ENCODE peak calls at places on chromosomes 7 and 10, in seven cellular contexts. X is sigmoid colon, S is uterus, U is adrenal gland, I is A549, K is spleen, W is lower leg skin. C is an unnamed sample.

GRCh38 chr10:29600821-29601220 is 34.0 kb downstream of the SVIL start:
- DNase-seq in X (no peak), S (no peak), U (no peak), I (no peak), K (no peak), W (peak), C (no peak)

GRCh38 chr7:25846722-25847121 is 305.3 kb upstream of the NFE2L3 start:
- DNase-seq in X (peak), S (peak), U (peak), I (no peak), K (no peak), W (peak), C (peak)

GRCh38 chr10:72081210-72081609 is 7.1 kb downstream of the SPOCK2 start:
- DNase-seq in X (peak), S (no peak), U (no peak), I (no peak), K (no peak), W (peak), C (no peak)

GRCh38 chr7:398888-399287 is 108.9 kb downstream of the FOXL3 start:
- DNase-seq in X (no peak), S (no peak), U (no peak), I (no peak), K (no peak), W (no peak), C (no peak)

GRCh38 chr10:50622497-50623298 is 1.1 kb downstream of the SGMS1 start:
- DNase-seq in X (peak), S (peak), U (peak), I (peak), K (peak), W (peak), C (peak)

GRCh38 chr7:41029072-41029492 is 673.8 kb downstream of the INHBA start:
- DNase-seq in X (no peak), S (no peak), U (peak), I (peak), K (no peak), W (no peak), C (no peak)

GRCh38 chr7:6226194-6226799 is 46.1 kb downstream of the CYTH3 start:
- DNase-seq in X (no peak), S (no peak), U (no peak), I (no peak), K (no peak), W (no peak), C (no peak)

GRCh38 chr7:126718419-126718818 is 534.3 kb downstream of the GRM8 start:
- DNase-seq in X (no peak), S (no peak), U (no peak), I (no peak), K (no peak), W (no peak), C (no peak)

GRCh38 chr7:73647725-73648592 is 19.7 kb upstream of the VPS37D start:
- DNase-seq in X (no peak), S (no peak), U (peak), I (peak), K (peak), W (no peak), C (no peak)

GRCh38 chr7:133618970-133619369 is 366.1 kb downstream of the EXOC4 start:
- DNase-seq in X (no peak), S (no peak), U (no peak), I (no peak), K (no peak), W (no peak), C (no peak)

GRCh38 chr10:128062331-128062730 is 63.9 kb downstream of the MKI67 start:
- DNase-seq in X (no peak), S (no peak), U (peak), I (no peak), K (peak), W (no peak), C (no peak)

GRCh38 chr10:988667-989545 is 672 bp downstream of the GTPBP4 start:
- DNase-seq in X (no peak), S (no peak), U (peak), I (peak), K (no peak), W (peak), C (no peak)

GRCh38 chr10:15784662-15785300 is 65.1 kb upstream of the ITGA8 start:
- DNase-seq in X (no peak), S (no peak), U (no peak), I (no peak), K (no peak), W (no peak), C (no peak)

GRCh38 chr7:64867863-64868440 is 35.1 kb upstream of the ZNF273 start:
- DNase-seq in X (no peak), S (no peak), U (no peak), I (no peak), K (no peak), W (no peak), C (no peak)

GRCh38 chr10:48587819-48588218 is 17.1 kb downstream of the ARHGAP22 start:
- DNase-seq in X (no peak), S (no peak), U (no peak), I (no peak), K (no peak), W (peak), C (no peak)

GRCh38 chr7:477626-478220 is 41.9 kb downstream of the PDGFA start:
- DNase-seq in X (peak), S (no peak), U (no peak), I (no peak), K (peak), W (no peak), C (no peak)

GRCh38 chr7:156473476-156474240 is 166.9 kb upstream of the RNF32 start:
- DNase-seq in X (no peak), S (no peak), U (peak), I (peak), K (no peak), W (peak), C (peak)

DNA sequence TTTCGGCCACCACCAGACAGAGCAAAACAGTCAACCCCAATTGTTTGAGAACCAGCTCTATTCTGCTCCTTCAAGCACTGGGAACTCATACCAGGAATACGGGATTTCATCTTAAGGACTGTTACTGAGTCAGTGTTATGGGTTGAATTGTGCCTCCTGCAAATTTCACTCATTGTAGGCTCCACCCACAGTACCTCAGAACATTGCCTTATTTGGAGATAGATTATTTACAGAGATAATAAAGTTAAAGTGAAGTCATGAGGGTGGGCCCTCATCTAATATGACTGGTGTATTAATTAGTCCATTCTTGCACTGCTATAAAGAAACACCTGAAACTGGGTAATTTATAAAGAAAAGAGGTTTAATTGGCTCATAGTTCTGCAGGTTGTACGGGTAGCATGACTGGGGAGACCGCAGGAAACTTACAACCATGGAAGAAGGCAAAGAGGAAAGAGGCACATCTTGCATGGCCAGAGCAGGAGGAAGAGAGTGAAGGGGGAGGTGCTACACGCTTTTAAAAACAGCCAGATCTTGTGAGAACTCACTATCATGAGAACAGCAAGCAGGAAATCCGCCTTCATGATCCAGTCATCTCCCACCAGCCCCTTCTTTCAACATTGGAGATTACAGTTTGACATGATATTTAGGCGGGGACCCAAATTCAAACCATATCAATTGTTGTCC is 14.3 kb upstream of the ZNF248 start:
- DNase-seq in X (no peak), S (no peak), U (no peak), I (no peak), K (no peak), W (no peak), C (no peak)
- TF ChIP-seq POLR2A in X (no peak), S (no peak), U (no peak), I (no peak), K (no peak), W (no peak), C (no peak)

GRCh38 chr7:18706648-18707047 is 211.1 kb downstream of the HDAC9 start:
- DNase-seq in X (no peak), S (no peak), U (no peak), I (no peak), K (no peak), W (no peak), C (no peak)
- TF ChIP-seq POLR2A in X (no peak), S (no peak), U (no peak), I (no peak), K (no peak), W (no peak), C (no peak)

GRCh38 chr7:2017914-2018785 is 214.6 kb downstream of the MAD1L1 start:
- DNase-seq in X (peak), S (no peak), U (no peak), I (no peak), K (peak), W (peak), C (no peak)

GRCh38 chr7:2017483-2017891 is 215.3 kb downstream of the MAD1L1 start:
- DNase-seq in X (peak), S (no peak), U (no peak), I (no peak), K (no peak), W (peak), C (no peak)

GRCh38 chr7:2018786-2019692 is 213.7 kb downstream of the MAD1L1 start:
- DNase-seq in X (peak), S (peak), U (peak), I (no peak), K (peak), W (no peak), C (no peak)

GRCh38 chr7:2022021-2022409 is 210.7 kb downstream of the MAD1L1 start:
- DNase-seq in X (no peak), S (no peak), U (no peak), I (no peak), K (peak), W (no peak), C (no peak)

DNA sequence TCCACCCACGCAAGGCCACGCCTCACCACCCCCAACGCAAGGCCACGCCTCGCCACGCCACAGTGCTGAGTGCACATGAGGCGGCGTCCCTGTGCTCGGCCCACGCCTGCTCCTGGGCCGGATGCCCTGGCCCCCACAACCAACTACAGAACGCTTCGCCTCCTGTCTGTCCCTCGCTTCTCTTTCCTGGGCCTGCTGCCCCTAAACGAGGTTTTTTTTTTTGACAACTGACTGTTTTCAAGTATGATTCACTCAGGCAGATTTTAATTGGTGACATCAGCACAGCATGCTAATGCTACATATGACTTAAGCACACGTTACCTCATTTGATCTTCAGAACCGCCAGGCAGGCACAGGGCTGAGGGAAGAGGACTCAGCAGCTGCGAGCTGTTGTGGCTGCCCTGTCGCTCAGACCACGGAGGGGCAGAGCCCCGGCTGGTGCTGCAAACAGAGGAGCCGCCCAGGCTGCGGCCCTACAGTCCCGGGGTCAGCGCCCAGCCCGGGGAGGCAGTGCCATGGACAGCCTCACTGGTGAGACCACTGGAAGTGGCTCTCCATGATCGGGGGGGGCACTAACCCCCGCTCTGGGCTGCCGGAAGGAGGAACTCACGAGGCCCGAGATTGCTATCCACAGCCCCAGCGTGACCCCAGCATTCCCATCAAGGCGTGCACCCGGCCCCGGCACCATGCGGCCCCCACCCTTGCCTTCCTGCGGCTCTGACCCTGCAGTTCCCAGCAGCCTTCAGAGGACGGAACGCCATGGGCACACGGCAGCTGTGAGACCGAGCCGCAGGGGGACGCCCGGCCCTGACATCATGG is 212.8 kb downstream of the MAD1L1 start:
- DNase-seq in X (peak), S (peak), U (peak), I (no peak), K (peak), W (peak), C (no peak)
- TF ChIP-seq POLR2A in X (no peak), S (no peak), U (no peak), I (no peak), K (no peak), W (no peak), C (no peak)

DNA sequence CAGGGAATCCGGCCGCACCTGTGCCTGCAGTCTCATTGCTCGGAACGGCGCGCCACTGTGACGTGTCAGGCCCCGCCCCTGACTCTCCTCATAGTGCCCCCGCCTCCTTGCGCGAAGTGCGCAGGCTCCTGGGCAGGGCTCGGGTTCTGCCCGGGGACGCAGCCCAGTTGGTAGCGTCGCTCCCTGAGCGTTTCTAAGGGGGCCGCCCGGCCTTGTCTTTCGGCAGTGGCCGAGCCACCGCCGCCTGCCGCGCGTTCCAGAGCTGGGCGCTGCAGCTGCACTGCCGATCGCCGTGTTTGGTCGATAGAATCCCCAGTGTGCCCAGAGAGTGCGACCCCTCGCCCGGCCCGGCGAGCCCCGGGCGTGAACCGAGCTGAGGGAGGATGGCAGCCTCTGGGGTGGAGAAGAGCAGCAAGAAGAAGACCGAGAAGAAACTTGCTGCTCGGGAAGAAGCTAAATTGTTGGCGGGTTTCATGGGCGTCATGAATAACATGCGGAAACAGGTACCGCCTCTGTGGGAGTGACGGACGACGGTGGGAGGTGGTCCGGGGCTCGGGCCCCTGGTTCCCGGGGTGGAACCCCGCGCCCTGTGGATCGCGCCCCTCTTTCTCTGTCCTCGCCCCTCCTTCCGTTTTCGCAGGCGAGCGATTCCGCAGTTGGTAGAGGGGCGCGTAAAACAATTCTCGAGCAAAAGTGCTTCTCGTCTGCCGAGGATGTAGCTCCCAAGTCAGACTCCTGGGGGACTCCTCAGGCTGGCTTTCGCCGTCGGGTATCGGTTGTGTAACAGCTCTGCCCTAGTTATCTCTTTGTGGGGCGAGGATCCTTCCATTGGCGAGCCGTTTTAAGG is at the start of gene KLHL7:
- DNase-seq in X (peak), S (peak), U (peak), I (peak), K (peak), W (peak), C (peak)
- TF ChIP-seq POLR2A in X (peak), S (peak), U (peak), I (peak), K (peak), W (no peak), C (peak)

C was measured in prostate gland.